ENCODE peak calls at places on chromosomes 12 and 14, in nine cellular contexts. J is neural crest cell; A is GM13976; C is amniotic stem cell; H is dermis microvascular lymphatic vessel endothelial cell; P is dorsolateral prefrontal cortex; V is T-helper 9 cell; G is CD8-positive, alpha-beta memory T cell; D is AG04450. R is an unnamed sample.

GRCh38 chr12:26884765-26885576 is 52.0 kb upstream of the ITPR2 start:
- DNase-seq in J (peak; percentile 84), A (peak; percentile 81), C (peak; percentile 37), H (peak; percentile 86), P (peak; percentile 83), V (peak; percentile 71), G (peak; percentile 86), D (peak; percentile 42), R (peak; percentile 67)

GRCh38 chr14:68459480-68460136 is 333.3 kb downstream of the ZFP36L1 start:
- DNase-seq in J (no peak), A (no peak), C (no peak), H (peak; percentile 35), P (no peak), V (no peak), G (no peak), D (no peak), R (no peak)

GRCh38 chr12:56632701-56633464 is 2.8 kb upstream of the BAZ2A start:
- DNase-seq in J (no peak), A (peak; percentile 35), C (no peak), H (no peak), P (no peak), V (no peak), G (no peak), D (no peak), R (no peak)

GRCh38 chr12:66287275-66287674 is 15.0 kb upstream of the HELB start:
- DNase-seq in J (no peak), A (no peak), C (no peak), H (no peak), P (no peak), V (no peak), G (no peak), D (no peak), R (no peak)

GRCh38 chr14:24741871-24742270 is 107.9 kb upstream of the GZMB start:
- DNase-seq in J (no peak), A (no peak), C (no peak), H (peak; percentile 2), P (no peak), V (no peak), G (no peak), D (no peak), R (peak; percentile 31)

GRCh38 chr14:39372656-39373055 is 59.6 kb downstream of the FBXO33 start:
- DNase-seq in J (no peak), A (no peak), C (no peak), H (no peak), P (no peak), V (no peak), G (no peak), D (no peak), R (no peak)

GRCh38 chr12:46436741-46437140 is 64.2 kb upstream of the SLC38A2 start:
- DNase-seq in J (no peak), A (no peak), C (no peak), H (no peak), P (no peak), V (no peak), G (no peak), D (no peak), R (no peak)

GRCh38 chr14:79842270-79842669 is 369.0 kb downstream of the DIO2 start:
- DNase-seq in J (no peak), A (no peak), C (no peak), H (peak; percentile 1), P (no peak), V (no peak), G (no peak), D (peak; percentile 15), R (no peak)

GRCh38 chr14:36522347-36522971 is 2.4 kb upstream of the NKX2-1 start:
- DNase-seq in J (peak; percentile 9), A (peak; percentile 18), C (no peak), H (no peak), P (no peak), V (no peak), G (no peak), D (no peak), R (no peak)

GRCh38 chr12:64577046-64577445 is 33.2 kb upstream of the RASSF3 start:
- DNase-seq in J (no peak), A (no peak), C (no peak), H (no peak), P (no peak), V (no peak), G (no peak), D (no peak), R (no peak)

GRCh38 chr14:26738571-26738970 is 140.7 kb upstream of the NOVA1 start:
- DNase-seq in J (no peak), A (no peak), C (no peak), H (no peak), P (no peak), V (no peak), G (no peak), D (no peak), R (no peak)

GRCh38 chr12:70360218-70360617 is 5.9 kb upstream of the KCNMB4 start:
- DNase-seq in J (no peak), A (no peak), C (no peak), H (no peak), P (no peak), V (no peak), G (no peak), D (no peak), R (no peak)

GRCh38 chr12:67640863-67641262 is 7.7 kb upstream of the DYRK2 start:
- DNase-seq in J (no peak), A (no peak), C (no peak), H (no peak), P (no peak), V (no peak), G (no peak), D (no peak), R (no peak)

GRCh38 chr14:53599221-53599945 is 357.2 kb downstream of the BMP4 start:
- DNase-seq in J (no peak), A (no peak), C (no peak), H (no peak), P (no peak), V (no peak), G (no peak), D (no peak), R (no peak)

GRCh38 chr12:46401703-46402102 is 29.1 kb upstream of the SLC38A2 start:
- DNase-seq in J (no peak), A (no peak), C (peak; percentile 13), H (peak; percentile 36), P (no peak), V (no peak), G (no peak), D (no peak), R (no peak)

GRCh38 chr12:1488908-1489381 is 105.4 kb downstream of the FBXL14 start:
- DNase-seq in J (no peak), A (no peak), C (no peak), H (no peak), P (no peak), V (no peak), G (no peak), D (no peak), R (peak; percentile 76)

GRCh38 chr14:101620039-101620788 is 58.9 kb downstream of the DIO3 start:
- DNase-seq in J (no peak), A (no peak), C (no peak), H (no peak), P (no peak), V (no peak), G (no peak), D (no peak), R (no peak)

GRCh38 chr14:43480961-43481360 is 1026.1 kb downstream of the FSCB start:
- DNase-seq in J (no peak), A (no peak), C (no peak), H (no peak), P (no peak), V (no peak), G (no peak), D (no peak), R (no peak)